ENCODE peak calls at places on chromosomes 3 and 15, in five cellular contexts. S is fibroblast of the aortic adventitia; R is CD8-positive, alpha-beta memory T cell; P is IMR-90; Z is RCC 7860. B is an unnamed sample.

GRCh38 chr3:178022599-178022998 is 513.6 kb upstream of the KCNMB2 start:
- DNase-seq in S (peak), R (no peak), P (peak), Z (no peak), B (no peak)

GRCh38 chr3:152176241-152176640 is 92.5 kb upstream of the MBNL1 start:
- DNase-seq in S (peak), R (no peak), P (peak), Z (peak), B (no peak)

GRCh38 chr3:50169858-50170257 is 14.7 kb downstream of the SEMA3F start:
- DNase-seq in S (no peak), R (no peak), P (no peak), Z (no peak), B (no peak)

GRCh38 chr15:45670061-45670460 is 35.2 kb downstream of the SQOR start:
- DNase-seq in S (peak), R (no peak), P (no peak), Z (no peak), B (no peak)

GRCh38 chr15:101445562-101446526 is 43.7 kb downstream of the PCSK6 start:
- DNase-seq in S (peak), R (no peak), P (peak), Z (no peak), B (no peak)

GRCh38 chr3:150223090-150223489 is 185.0 kb upstream of the TSC22D2 start:
- DNase-seq in S (no peak), R (no peak), P (no peak), Z (no peak), B (no peak)

GRCh38 chr3:157070600-157070999 is 89.3 kb downstream of the CCNL1 start:
- DNase-seq in S (peak), R (no peak), P (peak), Z (no peak), B (no peak)

GRCh38 chr3:62201438-62202035 is 171.8 kb downstream of the FEZF2 start:
- DNase-seq in S (peak), R (no peak), P (peak), Z (no peak), B (peak)

GRCh38 chr3:12444582-12445468 is 39.5 kb upstream of the TSEN2 start:
- DNase-seq in S (no peak), R (no peak), P (no peak), Z (peak), B (peak)

GRCh38 chr3:125057186-125057850 is 1.5 kb upstream of the HEG1 start:
- DNase-seq in S (peak), R (no peak), P (peak), Z (peak), B (no peak)

B was measured in LoVo.